ENCODE peak calls at places on chromosomes 2 and 18, in ten cellular contexts. G, L, F, Z, X, C, H, T, Y and P are unnamed samples.

GRCh38 chr2:64943387-64944150 is 45.6 kb upstream of the SLC1A4 start:
- DNase-seq in Y (peak), X (no peak), T (no peak), H (no peak), C (peak), Z (no peak), L (no peak), G (no peak), F (no peak), P (no peak)

GRCh38 chr2:120221616-120222015 is 1.6 kb downstream of the TMEM185B start:
- DNase-seq in G (no peak), F (no peak), Y (no peak), X (no peak), L (no peak), C (no peak), T (no peak), Z (no peak), H (no peak), P (no peak)

GRCh38 chr2:33518929-33519328 is 42.5 kb downstream of the RASGRP3 start:
- DNase-seq in C (no peak), G (peak), F (no peak), Y (peak), H (no peak), X (no peak), L (no peak), Z (peak), T (no peak), P (no peak)

GRCh38 chr2:28661589-28662001 is 90.0 kb upstream of the PPP1CB start:
- DNase-seq in L (no peak), T (peak), Y (no peak), F (no peak), H (peak), Z (peak), X (peak), G (peak), C (peak), P (no peak)

GRCh38 chr2:218812861-218813260 is 18.7 kb downstream of the PRKAG3 start:
- DNase-seq in F (no peak), H (no peak), G (no peak), L (no peak), Y (no peak), Z (no peak), X (no peak), C (no peak), T (no peak), P (no peak)

GRCh38 chr2:53715568-53715967 is 52.0 kb upstream of the CHAC2 start:
- DNase-seq in T (no peak), L (no peak), X (peak), H (no peak), Y (peak), C (no peak), Z (peak), G (no peak), F (no peak), P (no peak)

GRCh38 chr2:64063924-64064331 is 44.7 kb upstream of the VPS54 start:
- DNase-seq in X (no peak), Z (no peak), Y (no peak), H (peak), G (peak), C (no peak), L (peak), T (no peak), F (no peak), P (no peak)

GRCh38 chr2:43383533-43383932 is 157.1 kb upstream of the ZFP36L2 start:
- DNase-seq in L (no peak), C (no peak), T (no peak), G (no peak), X (no peak), Y (no peak), H (no peak), F (no peak), Z (no peak), P (no peak)

GRCh38 chr2:80102026-80102425 is 202.5 kb downstream of the LRRTM1 start:
- DNase-seq in F (no peak), H (no peak), C (no peak), T (peak), Z (no peak), L (no peak), Y (peak), G (peak), X (no peak), P (no peak)

GRCh38 chr2:8402222-8402621 is 279.6 kb upstream of the ID2 start:
- DNase-seq in Z (no peak), T (no peak), C (no peak), F (no peak), G (no peak), X (peak), L (no peak), Y (no peak), H (no peak), P (no peak)

GRCh38 chr18:26460449-26461091 is 87.8 kb downstream of the KCTD1 start:
- DNase-seq in L (no peak), Y (no peak), X (peak), T (no peak), F (no peak), Z (no peak), G (no peak), C (peak), H (peak), P (no peak)

GRCh38 chr2:219650426-219651248 is 23.2 kb downstream of the SLC4A3 start:
- DNase-seq in X (no peak), F (no peak), H (no peak), Z (no peak), C (no peak), Y (no peak), G (no peak), T (no peak), L (no peak), P (no peak)

GRCh38 chr2:152491139-152491472 is 156.1 kb downstream of the FMNL2 start:
- DNase-seq in T (no peak), G (no peak), L (no peak), Y (no peak), F (no peak), X (no peak), Z (no peak), C (peak), H (no peak), P (no peak)

GRCh38 chr2:231655494-231656408 is 52.6 kb upstream of the PTMA start:
- DNase-seq in H (no peak), Z (no peak), F (no peak), T (no peak), L (no peak), Y (no peak), G (no peak), C (no peak), X (peak), P (no peak)

GRCh38 chr18:79445740-79446566 is 50.2 kb downstream of the NFATC1 start:
- DNase-seq in Z (no peak), H (no peak), L (no peak), F (no peak), G (no peak), Y (no peak), T (no peak), X (peak), C (no peak), P (no peak)

GRCh38 chr2:20675701-20676352 is 8.9 kb downstream of the GDF7 start:
- DNase-seq in G (no peak), Y (no peak), Z (peak), X (no peak), T (peak), H (no peak), L (no peak), C (no peak), F (no peak), P (peak)

GRCh38 chr2:187297806-187298205 is 150.2 kb downstream of the CALCRL start:
- DNase-seq in Z (no peak), X (no peak), T (no peak), H (no peak), C (no peak), G (no peak), L (no peak), F (no peak), Y (no peak), P (no peak)

GRCh38 chr2:232085826-232086425 is 124.4 kb downstream of the DIS3L2 start:
- DNase-seq in X (no peak), T (no peak), Y (no peak), C (no peak), F (no peak), G (no peak), L (no peak), H (no peak), Z (no peak), P (no peak)

GRCh38 chr2:8243748-8244147 is 438.1 kb upstream of the ID2 start:
- DNase-seq in T (no peak), H (no peak), X (no peak), Z (no peak), Y (no peak), F (no peak), L (no peak), C (no peak), G (no peak), P (no peak)

GRCh38 chr2:240524963-240525718 is 32.6 kb downstream of the ANKMY1 start:
- DNase-seq in L (no peak), G (no peak), C (no peak), Y (no peak), X (no peak), F (no peak), H (no peak), Z (no peak), T (no peak), P (no peak)

GRCh38 chr2:98835831-98836385 is 100.1 kb downstream of the CRACDL start:
- DNase-seq in H (no peak), C (no peak), X (no peak), Y (no peak), F (no peak), G (no peak), Z (peak), T (no peak), L (no peak), P (no peak)

GRCh38 chr2:228841475-228841874 is 429.6 kb downstream of the PID1 start:
- DNase-seq in T (no peak), L (no peak), X (no peak), H (no peak), Y (no peak), F (no peak), Z (no peak), G (no peak), C (no peak), P (no peak)

GRCh38 chr2:11774600-11774999 is 28.2 kb downstream of the LPIN1 start:
- DNase-seq in L (no peak), G (no peak), H (no peak), Y (no peak), C (no peak), X (no peak), F (no peak), T (no peak), Z (no peak), P (no peak)

GRCh38 chr2:20229322-20230201 is 4.6 kb upstream of the SDC1 start:
- DNase-seq in G (no peak), Z (no peak), Y (no peak), F (no peak), T (no peak), X (no peak), L (no peak), C (no peak), H (no peak), P (no peak)

GRCh38 chr2:174259981-174260380 is 11.6 kb upstream of the OLA1 start:
- DNase-seq in C (no peak), X (no peak), Z (no peak), Y (no peak), L (no peak), G (peak), H (no peak), F (no peak), T (no peak), P (peak)

GRCh38 chr2:219733106-219733505 is 105.7 kb downstream of the SLC4A3 start:
- DNase-seq in T (no peak), X (peak), G (no peak), F (no peak), L (no peak), C (no peak), H (no peak), Y (no peak), Z (no peak), P (peak)